ENCODE peak calls at places on chromosomes 4 and X, in six cellular contexts. B is Panc1, D is lower lobe of right lung, M is mesothelial cell of epicardium, Q is SK-N-SH, A is A549. K is an unnamed sample.

GRCh38 chr4:7892212-7893019 is 47.2 kb downstream of the AFAP1 start:
- DNase-seq in B (no peak), D (no peak), M (no peak), Q (peak), A (no peak), K (no peak)

GRCh38 chr4:135050086-135050717 is 848.6 kb upstream of the PABPC4L start:
- DNase-seq in B (no peak), D (no peak), M (no peak), Q (no peak), A (no peak), K (no peak)

GRCh38 chr4:23022032-23022431 is 329.3 kb downstream of the GBA3 start:
- DNase-seq in B (no peak), D (no peak), M (no peak), Q (no peak), A (peak), K (no peak)

GRCh38 chr4:138775890-138776289 is 239.7 kb upstream of the NOCT start:
- DNase-seq in B (no peak), D (no peak), M (no peak), Q (no peak), A (no peak), K (no peak)

GRCh38 chrX:106959897-106960296 is 39.7 kb downstream of the CLDN2 start:
- DNase-seq in B (no peak), D (no peak), M (no peak), Q (no peak), A (peak), K (no peak)

GRCh38 chr4:6336166-6336565 is 66.5 kb downstream of the WFS1 start:
- DNase-seq in B (no peak), D (peak), M (no peak), Q (no peak), A (no peak), K (no peak)

GRCh38 chrX:149453030-149453429 is 52.1 kb downstream of the IDS start:
- DNase-seq in B (peak), D (no peak), M (no peak), Q (no peak), A (peak), K (no peak)

GRCh38 chr4:40486534-40486933 is 143.1 kb downstream of the RBM47 start:
- DNase-seq in B (no peak), D (no peak), M (no peak), Q (no peak), A (no peak), K (no peak)

GRCh38 chr4:44722001-44722400 is 4.4 kb downstream of the GNPDA2 start:
- DNase-seq in B (no peak), D (no peak), M (no peak), Q (no peak), A (no peak), K (no peak)

GRCh38 chr4:32569844-32570243 is 1849.7 kb downstream of the PCDH7 start:
- DNase-seq in B (no peak), D (no peak), M (no peak), Q (no peak), A (no peak), K (no peak)

GRCh38 chrX:140141444-140142029 is 176.2 kb upstream of the CXorf66 start:
- DNase-seq in B (peak), D (no peak), M (peak), Q (peak), A (peak), K (no peak)

GRCh38 chr4:84790769-84791565 is 175.5 kb downstream of the WDFY3 start:
- DNase-seq in B (no peak), D (no peak), M (no peak), Q (no peak), A (no peak), K (no peak)

GRCh38 chr4:121822796-121823504 is 733 bp downstream of the CCNA2 start:
- DNase-seq in B (no peak), D (peak), M (no peak), Q (peak), A (peak), K (peak)
- TF ChIP-seq CTCF in B (peak), D (no peak), M (no peak), Q (peak), A (no peak), K (no peak)

DNA sequence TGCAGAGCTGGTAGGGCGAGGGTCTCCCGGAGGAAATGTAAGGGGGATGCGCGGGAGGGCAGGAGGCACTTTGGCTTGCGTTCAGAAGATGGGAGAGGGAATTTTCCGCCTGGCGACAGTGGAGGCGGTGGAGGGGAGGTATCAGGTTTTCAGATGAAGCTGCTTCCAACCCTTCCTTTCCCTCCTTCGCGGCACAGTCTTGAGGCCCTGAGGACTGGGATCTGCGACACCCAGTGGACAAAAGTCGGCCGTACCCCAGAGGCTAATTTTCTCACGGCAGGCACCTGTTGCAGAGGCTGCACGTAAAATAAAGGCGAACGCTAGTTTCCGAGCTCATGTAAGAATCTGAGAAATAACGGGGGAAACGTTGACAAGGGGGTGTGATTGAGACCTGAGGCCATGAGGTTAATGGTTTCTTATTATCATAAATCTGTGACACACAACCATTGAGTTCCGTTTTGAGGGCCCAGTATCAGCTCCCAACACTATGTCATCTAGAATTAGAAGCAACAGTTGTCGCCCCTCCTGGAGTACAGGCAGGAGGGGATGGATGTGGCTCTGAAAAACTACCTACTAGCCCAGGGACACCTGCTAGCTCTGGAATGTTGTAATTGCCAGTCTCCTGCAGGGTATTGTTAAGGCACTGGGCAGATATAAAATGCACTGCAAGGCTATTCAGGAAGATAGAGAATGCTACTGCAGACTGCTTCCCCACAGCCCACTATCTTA is 1.1 kb downstream of the ZCCHC18 start:
- DNase-seq in B (no peak), D (peak), M (peak), Q (peak), A (peak), K (no peak)
- TF ChIP-seq CTCF in B (peak), D (peak), M (no peak), Q (peak), A (peak), K (no peak)

GRCh38 chr4:11037637-11038036 is 353.1 kb upstream of the CLNK start:
- DNase-seq in B (no peak), D (no peak), M (no peak), Q (no peak), A (no peak), K (no peak)
- TF ChIP-seq CTCF in B (no peak), D (no peak), M (no peak), Q (no peak), A (no peak), K (no peak)

DNA sequence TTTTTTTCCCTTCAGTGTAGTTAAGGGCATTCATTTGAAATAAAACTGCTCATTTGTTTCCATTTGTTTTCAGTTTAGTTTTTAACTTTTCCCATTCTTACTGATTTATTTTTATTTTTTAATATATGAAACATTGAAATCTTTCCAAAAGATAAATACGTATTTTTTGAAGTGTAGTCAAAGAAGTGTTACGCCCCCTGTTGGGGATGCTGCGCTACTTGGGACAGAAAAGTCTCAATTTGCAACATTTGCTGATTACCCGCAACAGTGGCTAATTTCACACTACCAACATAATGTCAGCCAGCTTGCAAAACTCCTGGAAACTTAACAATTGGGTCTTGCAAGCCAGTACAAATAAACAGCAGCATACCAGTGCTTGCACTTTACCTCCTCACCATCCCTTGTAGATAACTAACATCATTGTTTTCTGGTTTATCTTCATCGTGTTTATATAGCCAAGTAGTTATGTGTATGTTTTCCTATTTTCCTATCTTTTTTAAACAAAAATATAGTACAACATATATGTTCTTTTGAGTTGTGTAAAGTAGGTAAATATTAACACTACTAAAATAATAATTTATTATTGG is 158.6 kb downstream of the STPG2 start:
- DNase-seq in B (no peak), D (no peak), M (no peak), Q (no peak), A (no peak), K (no peak)
- TF ChIP-seq CTCF in B (peak), D (no peak), M (peak), Q (peak), A (no peak), K (no peak)

GRCh38 chr4:129140521-129140920 is 44.6 kb downstream of the C4orf33 start:
- DNase-seq in B (no peak), D (no peak), M (no peak), Q (no peak), A (no peak), K (no peak)
- TF ChIP-seq CTCF in B (no peak), D (no peak), M (no peak), Q (peak), A (no peak), K (no peak)

DNA sequence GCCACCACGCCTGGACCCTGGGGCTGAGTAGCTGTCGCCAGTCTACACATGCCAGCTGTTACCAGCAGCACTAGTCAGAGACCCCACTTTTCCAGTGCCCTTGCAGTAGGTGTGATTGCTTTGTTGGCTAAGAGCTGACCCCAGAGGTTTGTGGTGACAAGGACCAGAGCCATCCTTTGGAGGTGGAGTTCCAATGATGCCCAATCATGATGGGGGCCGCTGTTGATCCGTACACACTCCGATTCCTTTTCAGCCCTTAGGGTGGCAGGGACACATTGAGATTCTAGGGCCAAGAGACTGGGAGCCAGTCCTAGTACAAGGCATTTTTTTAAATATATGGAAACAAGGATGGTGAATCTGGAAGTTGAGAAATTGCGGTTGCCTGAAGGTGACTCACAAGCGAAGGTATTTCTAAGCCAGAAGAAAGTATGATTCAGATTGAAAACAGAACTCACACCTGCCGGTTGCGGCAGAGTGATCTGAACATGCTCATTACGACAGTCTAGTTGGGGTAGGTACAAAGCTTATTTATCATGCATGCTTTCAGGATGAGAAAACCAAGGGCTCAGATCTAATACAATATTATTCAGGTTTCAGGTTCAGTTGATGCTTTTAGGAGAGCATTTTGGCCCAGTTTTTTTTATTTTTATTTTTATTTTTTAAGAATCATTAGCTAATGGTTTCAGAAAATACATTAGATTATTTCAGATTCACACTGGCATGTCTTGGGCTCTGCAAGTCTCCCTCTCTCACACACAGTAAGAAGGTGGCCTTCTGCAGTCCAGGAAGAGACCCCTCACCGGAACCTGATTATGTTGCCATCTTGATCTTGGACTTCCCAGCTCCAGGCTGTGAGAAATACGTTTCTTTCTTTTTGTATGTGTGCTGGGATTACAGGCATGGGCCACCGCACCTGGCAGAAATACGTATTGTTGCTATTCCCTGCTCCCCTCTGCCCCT is 43.4 kb downstream of the SHROOM2 start:
- DNase-seq in B (no peak), D (no peak), M (no peak), Q (no peak), A (peak), K (no peak)
- TF ChIP-seq CTCF in B (no peak), D (no peak), M (no peak), Q (no peak), A (no peak), K (no peak)

GRCh38 chrX:100649550-100650356 is 5.8 kb downstream of the SRPX2 start:
- DNase-seq in B (no peak), D (peak), M (no peak), Q (no peak), A (no peak), K (peak)

GRCh38 chrX:100652266-100652665 is 8.3 kb downstream of the SRPX2 start:
- DNase-seq in B (no peak), D (no peak), M (no peak), Q (no peak), A (no peak), K (no peak)

GRCh38 chrX:100658936-100659335 is 14.9 kb downstream of the SRPX2 start:
- DNase-seq in B (no peak), D (no peak), M (no peak), Q (no peak), A (no peak), K (no peak)

GRCh38 chrX:100650841-100651240 is 6.8 kb downstream of the SRPX2 start:
- DNase-seq in B (no peak), D (no peak), M (no peak), Q (no peak), A (no peak), K (no peak)

GRCh38 chrX:100654256-100654655 is 10.3 kb downstream of the SRPX2 start:
- DNase-seq in B (no peak), D (no peak), M (no peak), Q (peak), A (peak), K (no peak)
- TF ChIP-seq CTCF in B (peak), D (no peak), M (no peak), Q (peak), A (peak), K (no peak)

DNA sequence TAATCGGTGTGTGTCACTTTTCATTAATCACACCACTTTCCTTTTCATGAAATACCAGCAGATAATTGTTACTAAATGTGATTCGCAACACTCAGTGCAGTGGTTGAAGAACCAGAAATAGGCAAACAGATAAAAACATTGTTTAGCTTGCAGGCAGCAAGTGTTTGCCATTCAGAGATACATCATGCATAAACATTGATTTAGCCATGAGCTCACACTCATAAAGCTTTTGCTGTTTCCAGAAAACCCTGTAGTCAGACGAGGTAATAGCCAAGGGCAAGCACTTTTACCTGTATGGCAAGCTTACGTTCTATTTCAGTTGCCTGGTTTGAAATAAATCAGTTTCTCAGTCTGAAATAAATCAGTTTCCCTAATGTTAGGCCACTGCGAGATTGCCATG is 542.0 kb upstream of the TENM3 start:
- DNase-seq in B (no peak), D (no peak), M (no peak), Q (no peak), A (no peak), K (no peak)
- TF ChIP-seq CTCF in B (no peak), D (no peak), M (no peak), Q (no peak), A (no peak), K (no peak)

GRCh38 chr4:69154021-69154420 is 57.7 kb downstream of the UGT2B7 start:
- DNase-seq in B (no peak), D (no peak), M (no peak), Q (no peak), A (no peak), K (no peak)

DNA sequence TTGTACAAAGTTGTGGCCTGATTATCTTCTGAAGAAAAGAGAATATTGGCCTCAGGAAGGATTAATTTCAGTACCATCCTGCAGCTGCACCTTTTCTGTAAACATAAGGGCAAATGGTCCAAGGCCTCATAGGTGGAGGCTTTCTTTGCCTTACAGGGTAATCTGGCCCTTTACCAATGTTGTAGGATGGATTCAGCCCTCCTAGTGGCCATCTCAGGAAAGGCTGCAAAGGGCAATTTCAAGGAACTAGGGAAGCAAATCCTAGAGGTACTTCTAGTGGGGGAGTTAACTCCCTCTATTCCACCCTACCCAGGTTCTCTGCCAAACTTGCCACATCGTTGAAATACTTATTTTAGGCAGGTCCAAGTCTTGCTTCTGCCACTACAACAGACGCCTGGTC is 57.6 kb downstream of the UGT2B11 start:
- DNase-seq in B (no peak), D (no peak), M (no peak), Q (no peak), A (no peak), K (no peak)
- TF ChIP-seq CTCF in B (peak), D (no peak), M (no peak), Q (peak), A (no peak), K (no peak)

K was measured in coronary artery.